ENCODE peak calls at places on chromosomes 6 and 20, in four cellular contexts. C is GM23248, R is hepatocyte, O is neural progenitor cell. T is an unnamed sample.
A peak's percentile ranks its signal among the peaks of the same experiment; 100 is the strongest.

GRCh38 chr6:72411872-72412708 is 209.8 kb upstream of the KCNQ5 start:
- DNase-seq in C (peak; percentile 83), R (peak; percentile 84), O (peak; percentile 75), T (peak; percentile 90)

GRCh38 chr6:169252805-169253189 is 849 bp downstream of the THBS2 start:
- DNase-seq in C (peak; percentile 56), R (no peak), O (peak; percentile 63), T (no peak)

GRCh38 chr6:97813881-97814280 is 530.9 kb upstream of the MMS22L start:
- DNase-seq in C (no peak), R (no peak), O (peak; percentile 6), T (no peak)

GRCh38 chr6:122657601-122658000 is 47.4 kb downstream of the PKIB start:
- DNase-seq in C (no peak), R (no peak), O (no peak), T (no peak)

GRCh38 chr6:37187321-37188022 is 17.5 kb downstream of the PIM1 start:
- DNase-seq in C (no peak), R (no peak), O (no peak), T (no peak)

GRCh38 chr6:17998442-17998841 is 11.0 kb upstream of the KIF13A start:
- DNase-seq in C (peak; percentile 71), R (no peak), O (no peak), T (no peak)

GRCh38 chr6:93419304-93420162 is at the start of gene EPHA7:
- DNase-seq in C (peak; percentile 84), R (peak; percentile 97), O (peak; percentile 100), T (peak; percentile 72)

GRCh38 chr6:1045239-1045638 is 266.7 kb upstream of the FOXQ1 start:
- DNase-seq in C (no peak), R (no peak), O (no peak), T (no peak)

GRCh38 chr6:101683884-101684283 is 290.4 kb downstream of the GRIK2 start:
- DNase-seq in C (no peak), R (no peak), O (no peak), T (peak; percentile 61)

GRCh38 chr6:31814677-31815024 is 432 bp downstream of the HSPA1L start:
- DNase-seq in C (peak; percentile 98), R (peak; percentile 96), O (peak; percentile 96), T (peak; percentile 95)

GRCh38 chr6:144559865-144560603 is 274.9 kb downstream of the UTRN start:
- DNase-seq in C (peak; percentile 8), R (peak; percentile 6), O (no peak), T (no peak)

GRCh38 chr20:38447931-38448675 is 13.0 kb upstream of the SNHG17 start:
- DNase-seq in C (no peak), R (no peak), O (no peak), T (no peak)

GRCh38 chr6:43990275-43990626 is 137.0 kb downstream of the MRPL14 start:
- DNase-seq in C (peak; percentile 75), R (peak; percentile 40), O (no peak), T (no peak)

GRCh38 chr6:105077592-105078463 is 102.0 kb downstream of the POPDC3 start:
- DNase-seq in C (peak; percentile 78), R (peak; percentile 57), O (peak; percentile 50), T (peak; percentile 57)

GRCh38 chr6:149335924-149336323 is 18.4 kb downstream of the TAB2 start:
- DNase-seq in C (peak; percentile 84), R (peak; percentile 19), O (no peak), T (no peak)

GRCh38 chr20:5432030-5432429 is 115.3 kb upstream of the PROKR2 start:
- DNase-seq in C (no peak), R (no peak), O (no peak), T (no peak)

GRCh38 chr6:53566755-53567154 is 21.9 kb upstream of the GCLC start:
- DNase-seq in C (no peak), R (no peak), O (no peak), T (no peak)

GRCh38 chr6:169044376-169045230 is 209.0 kb downstream of the THBS2 start:
- DNase-seq in C (peak; percentile 35), R (no peak), O (no peak), T (no peak)

GRCh38 chr20:56247954-56248782 is at the start of gene MC3R:
- DNase-seq in C (peak; percentile 71), R (peak; percentile 78), O (peak; percentile 75), T (no peak)

GRCh38 chr20:46307139-46307998 is 929 bp downstream of the CDH22 start:
- DNase-seq in C (peak; percentile 68), R (peak; percentile 76), O (peak; percentile 88), T (no peak)

GRCh38 chr20:58890454-58891075 is 38.0 kb downstream of the GNAS start:
- DNase-seq in C (peak; percentile 87), R (no peak), O (peak; percentile 86), T (no peak)

GRCh38 chr6:52990342-52990741 is 4.7 kb downstream of the GSTA4 start:
- DNase-seq in C (peak; percentile 59), R (peak; percentile 20), O (no peak), T (no peak)

GRCh38 chr6:124947821-124948451 is 14.3 kb upstream of the RNF217 start:
- DNase-seq in C (peak; percentile 61), R (no peak), O (no peak), T (no peak)

GRCh38 chr6:45843848-45844521 is 171.7 kb downstream of the CLIC5 start:
- DNase-seq in C (peak; percentile 56), R (no peak), O (no peak), T (no peak)

GRCh38 chr6:36839819-36840379 is 655 bp upstream of the CPNE5 start:
- DNase-seq in C (peak; percentile 67), R (peak; percentile 65), O (peak; percentile 77), T (no peak)

GRCh38 chr6:34246563-34247391 is 2.0 kb downstream of the SMIM29 start:
- DNase-seq in C (peak; percentile 55), R (peak; percentile 47), O (peak; percentile 49), T (no peak)

GRCh38 chr20:12965212-12965879 is 43.4 kb upstream of the SPTLC3 start:
- DNase-seq in C (peak; percentile 39), R (no peak), O (no peak), T (no peak)

GRCh38 chr6:150167479-150167873 is 24.6 kb downstream of the PPP1R14C start:
- DNase-seq in C (no peak), R (no peak), O (no peak), T (no peak)

GRCh38 chr6:170131351-170131750 is 159.5 kb downstream of the DLL1 start:
- DNase-seq in C (no peak), R (no peak), O (no peak), T (no peak)

GRCh38 chr6:129489215-129489765 is 220.7 kb downstream of the ARHGAP18 start:
- DNase-seq in C (no peak), R (no peak), O (no peak), T (no peak)

GRCh38 chr20:35012227-35013069 is 56.8 kb downstream of the MYH7B start:
- DNase-seq in C (no peak), R (no peak), O (no peak), T (no peak)

GRCh38 chr6:137496909-137497721 is 2.9 kb upstream of the OLIG3 start:
- DNase-seq in C (no peak), R (no peak), O (peak; percentile 48), T (no peak)

GRCh38 chr6:115272311-115272710 is 788.4 kb downstream of the FRK start:
- DNase-seq in C (no peak), R (no peak), O (no peak), T (no peak)

GRCh38 chr6:77796824-77797809 is 144.3 kb downstream of the MEI4 start:
- DNase-seq in C (no peak), R (no peak), O (peak; percentile 11), T (no peak)

GRCh38 chr20:34557936-34558319 is 590 bp upstream of the MAP1LC3A start:
- DNase-seq in C (peak; percentile 37), R (no peak), O (no peak), T (no peak)

GRCh38 chr6:15511248-15512125 is 151.3 kb downstream of the DTNBP1 start:
- DNase-seq in C (no peak), R (no peak), O (no peak), T (no peak)

DNA sequence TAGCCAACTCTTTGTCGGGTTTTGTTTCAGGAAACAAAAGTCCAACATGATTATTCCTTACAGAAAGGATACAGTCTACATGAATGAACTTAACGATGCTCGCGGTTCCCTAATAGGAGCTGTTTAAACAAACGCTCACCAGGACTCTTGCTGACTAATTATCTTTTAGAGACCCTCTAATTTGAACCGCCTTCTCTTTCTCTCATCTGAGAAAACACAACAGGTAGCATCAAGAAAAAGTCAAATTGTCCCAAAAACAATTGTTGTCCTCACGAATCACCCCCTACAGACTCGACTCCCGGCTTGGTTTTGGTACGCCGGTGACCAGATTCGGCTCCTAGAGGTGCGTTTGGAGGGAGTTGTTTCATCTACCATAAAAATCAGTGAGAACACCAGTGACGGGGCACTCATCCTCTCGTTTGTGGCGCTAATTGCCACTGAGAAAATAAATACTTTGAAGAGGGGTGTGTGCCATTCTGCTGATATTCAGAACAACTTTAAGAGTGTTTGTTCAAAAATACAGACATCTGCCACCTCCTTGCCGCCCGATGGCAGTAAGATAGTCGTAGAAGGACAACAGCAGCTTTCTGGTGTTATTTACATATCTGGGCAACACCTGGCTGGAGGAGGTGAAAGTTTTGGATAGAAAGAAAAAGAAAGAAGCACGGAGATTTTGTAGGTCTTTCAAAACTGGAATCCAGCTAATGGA is 1.1 kb upstream of the SIM1 start:
- DNase-seq in C (peak; percentile 37), R (no peak), O (peak; percentile 61), T (no peak)
- TF ChIP-seq EZH2 in C (no peak), R (no peak), O (peak; percentile 92), T (no peak)

GRCh38 chr20:728022-728944 is 40.0 kb downstream of the SLC52A3 start:
- DNase-seq in C (peak; percentile 62), R (peak; percentile 83), O (peak; percentile 94), T (no peak)
- TF ChIP-seq EZH2 in C (peak; percentile 86), R (peak; percentile 72), O (no peak), T (no peak)

GRCh38 chr20:64050261-64051032 is 1.0 kb upstream of the SOX18 start:
- DNase-seq in C (no peak), R (no peak), O (no peak), T (no peak)
- TF ChIP-seq EZH2 in C (no peak), R (no peak), O (no peak), T (no peak)

GRCh38 chr20:63006611-63007471 is at the start of gene BHLHE23:
- DNase-seq in C (no peak), R (peak; percentile 35), O (peak; percentile 88), T (no peak)

GRCh38 chr20:63007472-63007721 is 633 bp upstream of the BHLHE23 start:
- DNase-seq in C (no peak), R (no peak), O (peak; percentile 37), T (no peak)

GRCh38 chr20:63005240-63005861 is 1.4 kb downstream of the BHLHE23 start:
- DNase-seq in C (no peak), R (no peak), O (peak; percentile 60), T (no peak)

GRCh38 chr20:63004607-63005211 is 2.1 kb downstream of the BHLHE23 start:
- DNase-seq in C (peak; percentile 37), R (no peak), O (peak; percentile 41), T (no peak)

DNA sequence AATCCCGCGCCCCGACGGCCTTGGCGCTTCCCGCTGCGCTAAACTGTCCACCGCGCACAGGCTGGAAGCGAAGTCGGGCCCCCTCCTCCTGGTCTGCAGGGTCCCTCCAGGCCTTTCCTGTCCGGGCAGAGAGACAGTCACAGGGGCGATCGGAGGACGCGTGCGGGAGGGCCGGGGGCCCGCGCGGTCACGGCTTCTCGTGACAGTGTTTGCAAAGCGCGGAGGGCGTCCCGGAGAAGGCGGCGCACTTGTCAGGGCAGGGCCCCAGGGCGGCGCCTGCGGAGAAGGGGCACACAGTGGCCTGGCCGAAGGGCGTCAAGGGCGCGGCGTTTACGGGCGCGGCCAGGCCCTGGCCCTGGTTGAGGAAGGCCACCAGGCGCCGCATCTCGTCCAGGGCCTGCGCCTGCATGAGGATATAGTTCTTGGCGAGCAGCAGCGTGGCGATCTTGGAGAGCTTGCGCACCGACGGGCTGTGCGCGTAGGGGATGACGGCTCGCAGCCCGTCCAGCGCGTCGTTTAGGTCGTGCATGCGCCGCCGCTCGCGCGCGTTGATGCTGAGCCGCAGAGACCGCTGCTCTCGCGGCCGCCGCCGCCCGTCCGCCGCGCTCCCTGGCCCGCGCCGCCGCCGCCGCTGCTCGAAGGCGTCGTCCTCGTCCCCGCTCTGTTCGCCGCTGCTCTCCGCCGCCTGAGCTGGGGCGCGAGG is 751 bp downstream of the BHLHE23 start:
- DNase-seq in C (no peak), R (no peak), O (peak; percentile 79), T (no peak)
- TF ChIP-seq EZH2 in C (no peak), R (peak; percentile 75), O (peak; percentile 80), T (peak; percentile 68)

T was measured in SK-N-MC.